ENCODE peak calls at places on chromosomes 1 and 21, in six cellular contexts. One of them, this sample, is unnamed.

GRCh38 chr21:42560517-42561179 is 47.0 kb downstream of the SLC37A1 start:
- DNase-seq in cardiac muscle cell: no peak
- DNase-seq in mammary epithelial cell: no peak
- DNase-seq in ovary: peak; percentile 8
- DNase-seq in heart left ventricle: no peak
- DNase-seq in neuronal stem cell: no peak
- DNase-seq in this sample: no peak

GRCh38 chr1:181189691-181190361 is 101.3 kb downstream of the IER5 start:
- DNase-seq in cardiac muscle cell: peak; percentile 76
- DNase-seq in mammary epithelial cell: peak; percentile 44
- DNase-seq in ovary: peak; percentile 75
- DNase-seq in heart left ventricle: peak; percentile 58
- DNase-seq in neuronal stem cell: peak; percentile 80
- DNase-seq in this sample: peak; percentile 84

GRCh38 chr1:14602131-14602530 is 3.6 kb downstream of the KAZN start:
- DNase-seq in cardiac muscle cell: peak; percentile 81
- DNase-seq in mammary epithelial cell: no peak
- DNase-seq in ovary: peak; percentile 63
- DNase-seq in heart left ventricle: peak; percentile 41
- DNase-seq in neuronal stem cell: no peak
- DNase-seq in this sample: no peak

GRCh38 chr21:39186676-39187075 is 3.4 kb upstream of the PSMG1 start:
- DNase-seq in cardiac muscle cell: no peak
- DNase-seq in mammary epithelial cell: peak; percentile 50
- DNase-seq in ovary: no peak
- DNase-seq in heart left ventricle: no peak
- DNase-seq in neuronal stem cell: no peak
- DNase-seq in this sample: no peak

GRCh38 chr1:208189183-208189582 is 55.0 kb downstream of the PLXNA2 start:
- DNase-seq in cardiac muscle cell: no peak
- DNase-seq in mammary epithelial cell: peak; percentile 65
- DNase-seq in ovary: no peak
- DNase-seq in heart left ventricle: no peak
- DNase-seq in neuronal stem cell: no peak
- DNase-seq in this sample: no peak

GRCh38 chr1:2206813-2207488 is 12.4 kb upstream of the FAAP20 start:
- DNase-seq in cardiac muscle cell: no peak
- DNase-seq in mammary epithelial cell: no peak
- DNase-seq in ovary: peak; percentile 46
- DNase-seq in heart left ventricle: no peak
- DNase-seq in neuronal stem cell: no peak
- DNase-seq in this sample: no peak

GRCh38 chr1:19762175-19762779 is 37.4 kb downstream of the TMCO4 start:
- DNase-seq in cardiac muscle cell: peak; percentile 49
- DNase-seq in mammary epithelial cell: no peak
- DNase-seq in ovary: peak; percentile 58
- DNase-seq in heart left ventricle: no peak
- DNase-seq in neuronal stem cell: peak; percentile 23
- DNase-seq in this sample: peak; percentile 73

GRCh38 chr1:94522304-94522703 is 19.3 kb downstream of the F3 start:
- DNase-seq in cardiac muscle cell: peak; percentile 51
- DNase-seq in mammary epithelial cell: peak; percentile 48
- DNase-seq in ovary: no peak
- DNase-seq in heart left ventricle: no peak
- DNase-seq in neuronal stem cell: peak; percentile 46
- DNase-seq in this sample: peak; percentile 47

GRCh38 chr1:241715435-241715834 is 63.4 kb downstream of the WDR64 start:
- DNase-seq in cardiac muscle cell: no peak
- DNase-seq in mammary epithelial cell: no peak
- DNase-seq in ovary: no peak
- DNase-seq in heart left ventricle: no peak
- DNase-seq in neuronal stem cell: no peak
- DNase-seq in this sample: peak; percentile 88

GRCh38 chr1:117537291-117537920 is 68.4 kb upstream of the TENT5C start:
- DNase-seq in cardiac muscle cell: peak; percentile 20
- DNase-seq in mammary epithelial cell: peak; percentile 58
- DNase-seq in ovary: no peak
- DNase-seq in heart left ventricle: no peak
- DNase-seq in neuronal stem cell: no peak
- DNase-seq in this sample: no peak

GRCh38 chr21:43767498-43767979 is 8.6 kb downstream of the CSTB start:
- DNase-seq in cardiac muscle cell: no peak
- DNase-seq in mammary epithelial cell: no peak
- DNase-seq in ovary: no peak
- DNase-seq in heart left ventricle: no peak
- DNase-seq in neuronal stem cell: no peak
- DNase-seq in this sample: no peak

GRCh38 chr21:14877581-14878228 is 187.1 kb downstream of the NRIP1 start:
- DNase-seq in cardiac muscle cell: no peak
- DNase-seq in mammary epithelial cell: peak; percentile 69
- DNase-seq in ovary: no peak
- DNase-seq in heart left ventricle: no peak
- DNase-seq in neuronal stem cell: no peak
- DNase-seq in this sample: no peak

GRCh38 chr1:89957063-89957462 is 37.8 kb upstream of the ZNF326 start:
- DNase-seq in cardiac muscle cell: no peak
- DNase-seq in mammary epithelial cell: peak; percentile 33
- DNase-seq in ovary: no peak
- DNase-seq in heart left ventricle: no peak
- DNase-seq in neuronal stem cell: no peak
- DNase-seq in this sample: no peak

GRCh38 chr1:89863165-89863835 is 42.5 kb downstream of the LRRC8D start:
- DNase-seq in cardiac muscle cell: no peak
- DNase-seq in mammary epithelial cell: no peak
- DNase-seq in ovary: no peak
- DNase-seq in heart left ventricle: no peak
- DNase-seq in neuronal stem cell: no peak
- DNase-seq in this sample: peak; percentile 74

GRCh38 chr1:150843489-150843888 is 32.9 kb downstream of the ARNT start:
- DNase-seq in cardiac muscle cell: no peak
- DNase-seq in mammary epithelial cell: no peak
- DNase-seq in ovary: no peak
- DNase-seq in heart left ventricle: no peak
- DNase-seq in neuronal stem cell: no peak
- DNase-seq in this sample: no peak

GRCh38 chr1:88883156-88883555 is 8.2 kb downstream of the GTF2B start:
- DNase-seq in cardiac muscle cell: no peak
- DNase-seq in mammary epithelial cell: no peak
- DNase-seq in ovary: no peak
- DNase-seq in heart left ventricle: no peak
- DNase-seq in neuronal stem cell: no peak
- DNase-seq in this sample: no peak

GRCh38 chr1:155322571-155322952 is 1.9 kb downstream of the RUSC1 start:
- DNase-seq in cardiac muscle cell: peak; percentile 30
- DNase-seq in mammary epithelial cell: peak; percentile 13
- DNase-seq in ovary: peak; percentile 70
- DNase-seq in heart left ventricle: peak; percentile 62
- DNase-seq in neuronal stem cell: no peak
- DNase-seq in this sample: peak; percentile 68

GRCh38 chr1:159798893-159799292 is 3.3 kb upstream of the FCRL6 start:
- DNase-seq in cardiac muscle cell: peak; percentile 80
- DNase-seq in mammary epithelial cell: peak; percentile 76
- DNase-seq in ovary: peak; percentile 64
- DNase-seq in heart left ventricle: peak; percentile 60
- DNase-seq in neuronal stem cell: peak; percentile 53
- DNase-seq in this sample: peak; percentile 80

GRCh38 chr1:5475572-5475971 is 516.7 kb downstream of the NPHP4 start:
- DNase-seq in cardiac muscle cell: no peak
- DNase-seq in mammary epithelial cell: no peak
- DNase-seq in ovary: no peak
- DNase-seq in heart left ventricle: no peak
- DNase-seq in neuronal stem cell: no peak
- DNase-seq in this sample: no peak

GRCh38 chr1:40317394-40318074 is 448 bp upstream of the COL9A2 start:
- DNase-seq in cardiac muscle cell: no peak
- DNase-seq in mammary epithelial cell: no peak
- DNase-seq in ovary: no peak
- DNase-seq in heart left ventricle: no peak
- DNase-seq in neuronal stem cell: no peak
- DNase-seq in this sample: peak; percentile 63

DNA sequence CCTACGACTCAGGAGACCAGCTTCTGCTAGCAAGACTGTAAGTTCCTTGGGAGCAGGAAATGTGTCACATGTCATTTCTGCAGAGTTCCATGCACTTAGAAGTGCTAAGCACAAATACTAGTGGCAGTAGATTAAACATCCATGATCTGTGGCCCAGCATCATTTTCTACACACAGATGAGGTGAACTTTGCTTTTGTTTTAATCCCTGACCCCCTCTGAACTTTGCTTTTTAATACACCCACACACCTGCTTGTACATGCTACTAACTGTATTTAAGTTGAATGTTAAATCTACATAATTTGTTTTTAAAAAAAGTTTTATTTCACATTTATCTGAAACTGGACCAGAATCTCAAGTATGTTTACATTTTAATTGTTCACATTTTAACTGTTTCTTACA is 24.5 kb downstream of the SLC35D1 start:
- DNase-seq in cardiac muscle cell: no peak
- DNase-seq in mammary epithelial cell: no peak
- DNase-seq in ovary: no peak
- DNase-seq in heart left ventricle: no peak
- DNase-seq in neuronal stem cell: no peak
- DNase-seq in this sample: no peak
- H3K36me3 ChIP-seq in cardiac muscle cell: peaks cover 34% of the 10 kb centered on the region
- H3K36me3 ChIP-seq in mammary epithelial cell: peaks cover 11% of the 10 kb centered on the region
- H3K36me3 ChIP-seq in ovary: no peaks in the 10 kb centered on the region
- H3K36me3 ChIP-seq in heart left ventricle: peaks cover 43% of the 10 kb centered on the region
- H3K36me3 ChIP-seq in neuronal stem cell: no peaks in the 10 kb centered on the region
- H3K36me3 ChIP-seq in this sample: peaks cover 32% of the 10 kb centered on the region

GRCh38 chr1:115828101-115829022 is 12.6 kb downstream of the NHLH2 start:
- DNase-seq in cardiac muscle cell: peak; percentile 60
- DNase-seq in mammary epithelial cell: no peak
- DNase-seq in ovary: peak; percentile 69
- DNase-seq in heart left ventricle: peak; percentile 27
- DNase-seq in neuronal stem cell: no peak
- DNase-seq in this sample: no peak

GRCh38 chr1:115827452-115827851 is 13.5 kb downstream of the NHLH2 start:
- DNase-seq in cardiac muscle cell: no peak
- DNase-seq in mammary epithelial cell: no peak
- DNase-seq in ovary: no peak
- DNase-seq in heart left ventricle: no peak
- DNase-seq in neuronal stem cell: no peak
- DNase-seq in this sample: no peak

GRCh38 chr1:115830963-115831362 is 10.0 kb downstream of the NHLH2 start:
- DNase-seq in cardiac muscle cell: no peak
- DNase-seq in mammary epithelial cell: no peak
- DNase-seq in ovary: no peak
- DNase-seq in heart left ventricle: no peak
- DNase-seq in neuronal stem cell: no peak
- DNase-seq in this sample: no peak

GRCh38 chr1:115829023-115829674 is 11.8 kb downstream of the NHLH2 start:
- DNase-seq in cardiac muscle cell: no peak
- DNase-seq in mammary epithelial cell: peak; percentile 93
- DNase-seq in ovary: no peak
- DNase-seq in heart left ventricle: peak; percentile 42
- DNase-seq in neuronal stem cell: no peak
- DNase-seq in this sample: no peak

DNA sequence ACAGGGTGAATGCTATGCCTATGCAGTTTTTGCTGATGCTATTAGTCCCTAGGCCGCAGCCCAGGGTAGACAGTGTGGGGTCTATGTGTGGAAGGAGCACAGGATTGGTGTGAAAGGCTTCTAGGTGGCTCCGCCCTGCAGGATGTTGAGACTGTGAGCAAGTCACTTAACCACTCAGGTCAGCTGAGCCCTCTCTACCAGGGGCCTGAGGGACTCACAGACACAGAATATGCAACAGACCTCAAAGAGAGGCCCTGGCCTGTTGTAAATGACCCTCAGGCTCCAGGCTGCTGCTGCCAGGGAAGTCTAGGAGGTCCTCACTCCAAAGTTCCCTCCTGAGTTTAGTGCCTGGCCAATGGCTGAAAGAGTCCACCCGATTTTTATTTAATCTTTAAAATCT is 11.0 kb downstream of the NHLH2 start:
- DNase-seq in cardiac muscle cell: no peak
- DNase-seq in mammary epithelial cell: no peak
- DNase-seq in ovary: no peak
- DNase-seq in heart left ventricle: no peak
- DNase-seq in neuronal stem cell: no peak
- DNase-seq in this sample: no peak
- H3K36me3 ChIP-seq in cardiac muscle cell: no peaks in the 10 kb centered on the region
- H3K36me3 ChIP-seq in mammary epithelial cell: no peaks in the 10 kb centered on the region
- H3K36me3 ChIP-seq in ovary: no peaks in the 10 kb centered on the region
- H3K36me3 ChIP-seq in heart left ventricle: no peaks in the 10 kb centered on the region
- H3K36me3 ChIP-seq in neuronal stem cell: no peaks in the 10 kb centered on the region
- H3K36me3 ChIP-seq in this sample: no peaks in the 10 kb centered on the region

DNA sequence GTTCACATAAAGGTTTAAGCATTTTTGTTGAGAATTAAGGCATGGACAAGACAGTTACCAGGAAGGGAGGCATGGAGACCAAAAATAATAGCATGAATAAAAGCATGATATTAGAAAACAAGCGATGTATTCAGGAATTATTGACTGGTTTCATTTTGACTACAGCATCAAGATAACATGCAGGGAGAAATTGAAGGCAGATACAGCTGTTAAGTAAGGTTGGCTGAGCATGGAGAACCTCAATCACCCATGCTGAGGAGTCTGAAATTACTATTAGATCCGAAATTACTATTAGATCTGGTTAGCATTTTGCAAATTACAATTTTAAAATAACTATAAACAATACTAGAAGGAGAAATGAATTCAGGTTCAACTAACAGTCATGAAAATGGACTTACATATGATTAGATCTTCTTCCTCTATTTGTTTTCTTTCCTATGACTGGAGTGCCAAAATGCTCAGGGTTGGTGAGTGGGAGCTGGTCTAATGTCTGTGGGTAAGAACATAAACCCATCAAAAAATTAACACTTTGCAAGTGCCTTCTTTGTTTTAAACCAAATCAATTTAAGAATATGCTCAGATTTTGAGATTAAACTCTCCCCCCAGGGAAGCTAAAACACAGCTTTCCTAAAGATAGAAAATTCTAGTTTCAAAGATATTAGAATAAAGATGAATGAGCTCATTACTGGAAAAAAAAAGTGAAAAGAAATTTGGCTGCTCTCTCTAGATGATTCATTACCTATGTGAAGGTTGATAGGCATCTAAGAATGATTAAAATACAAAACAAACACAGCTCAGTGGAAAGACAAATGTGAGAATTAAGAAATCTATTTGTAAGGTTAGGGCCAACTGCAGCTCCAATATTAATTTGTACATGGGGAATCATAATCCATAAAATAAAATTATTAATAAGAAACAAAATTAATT is 81.7 kb downstream of the ARID4B start:
- DNase-seq in cardiac muscle cell: no peak
- DNase-seq in mammary epithelial cell: peak; percentile 14
- DNase-seq in ovary: no peak
- DNase-seq in heart left ventricle: no peak
- DNase-seq in neuronal stem cell: no peak
- DNase-seq in this sample: no peak
- H3K36me3 ChIP-seq in cardiac muscle cell: peaks cover 29% of the 10 kb centered on the region
- H3K36me3 ChIP-seq in mammary epithelial cell: peaks cover 5% of the 10 kb centered on the region
- H3K36me3 ChIP-seq in ovary: no peaks in the 10 kb centered on the region
- H3K36me3 ChIP-seq in heart left ventricle: peaks cover 43% of the 10 kb centered on the region
- H3K36me3 ChIP-seq in neuronal stem cell: peaks cover 2% of the 10 kb centered on the region
- H3K36me3 ChIP-seq in this sample: peaks cover 27% of the 10 kb centered on the region

DNA sequence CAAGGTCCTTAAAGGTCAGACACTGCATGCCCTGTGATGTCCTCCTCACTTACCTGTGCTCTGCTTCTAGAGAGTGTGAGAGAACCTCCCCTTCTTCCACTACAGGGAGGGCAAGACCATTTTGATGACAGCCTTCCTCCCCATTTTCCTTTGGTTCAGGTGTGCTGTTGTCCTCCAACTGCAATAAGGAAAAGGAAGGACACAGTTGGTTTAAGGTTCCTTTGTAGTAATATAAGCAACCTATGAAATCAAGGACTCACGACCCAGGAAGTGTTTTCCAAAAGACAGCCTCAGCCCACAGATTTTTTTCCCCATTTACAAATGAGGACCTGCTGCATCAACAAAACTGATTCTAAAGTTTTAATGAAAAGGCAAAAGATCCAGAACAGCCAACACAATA is 6.6 kb upstream of the CCDC17 start:
- DNase-seq in cardiac muscle cell: no peak
- DNase-seq in mammary epithelial cell: no peak
- DNase-seq in ovary: no peak
- DNase-seq in heart left ventricle: no peak
- DNase-seq in neuronal stem cell: no peak
- DNase-seq in this sample: no peak
- H3K36me3 ChIP-seq in cardiac muscle cell: peaks cover 78% of the 10 kb centered on the region
- H3K36me3 ChIP-seq in mammary epithelial cell: peaks cover 39% of the 10 kb centered on the region
- H3K36me3 ChIP-seq in ovary: no peaks in the 10 kb centered on the region
- H3K36me3 ChIP-seq in heart left ventricle: peaks cover 100% of the 10 kb centered on the region
- H3K36me3 ChIP-seq in neuronal stem cell: peaks cover 34% of the 10 kb centered on the region
- H3K36me3 ChIP-seq in this sample: peaks cover 71% of the 10 kb centered on the region

This sample was measured in Karpas-422.